ENCODE peak calls at places on chromosomes 7 and 10, in ten cellular contexts. E is HAP-1, X is adrenal gland, Y is fibroblast of lung, H is testis, M is heart right ventricle, Z is breast epithelium, U is kidney, L is MM.1S, O is A673. S is an unnamed sample.

GRCh38 chr7:131057524-131058065 is 270.1 kb upstream of the MKLN1 start:
- DNase-seq in E (no peak), X (no peak), Y (no peak), H (no peak), M (no peak), Z (no peak), U (no peak), L (peak; percentile 52), O (no peak), S (no peak)

GRCh38 chr7:20140278-20141058 is 76.7 kb downstream of the MACC1 start:
- DNase-seq in E (no peak), X (no peak), Y (no peak), H (no peak), M (no peak), Z (no peak), U (no peak), L (no peak), O (no peak), S (no peak)

GRCh38 chr7:26538683-26539082 is 247.0 kb downstream of the SNX10 start:
- DNase-seq in E (no peak), X (no peak), Y (no peak), H (no peak), M (no peak), Z (no peak), U (no peak), L (no peak), O (no peak), S (no peak)

GRCh38 chr10:19918800-19919199 is 102.6 kb downstream of the PLXDC2 start:
- DNase-seq in E (no peak), X (no peak), Y (peak; percentile 78), H (no peak), M (no peak), Z (no peak), U (no peak), L (no peak), O (peak; percentile 46), S (no peak)

GRCh38 chr10:23886355-23886754 is 322.6 kb upstream of the KIAA1217 start:
- DNase-seq in E (peak; percentile 6), X (no peak), Y (no peak), H (peak; percentile 15), M (no peak), Z (no peak), U (no peak), L (no peak), O (no peak), S (no peak)

GRCh38 chr10:60718891-60719290 is 59.4 kb upstream of the CDK1 start:
- DNase-seq in E (no peak), X (no peak), Y (peak; percentile 53), H (no peak), M (no peak), Z (no peak), U (no peak), L (no peak), O (no peak), S (no peak)

GRCh38 chr10:102597131-102597891 is 47.0 kb upstream of the TRIM8 start:
- DNase-seq in E (no peak), X (peak; percentile 59), Y (no peak), H (no peak), M (no peak), Z (no peak), U (no peak), L (no peak), O (no peak), S (no peak)

GRCh38 chr7:2577914-2578680 is 19.3 kb downstream of the IQCE start:
- DNase-seq in E (no peak), X (no peak), Y (no peak), H (no peak), M (no peak), Z (no peak), U (no peak), L (no peak), O (no peak), S (no peak)

GRCh38 chr10:121854809-121855445 is 72.9 kb downstream of the ATE1 start:
- DNase-seq in E (no peak), X (no peak), Y (no peak), H (no peak), M (no peak), Z (no peak), U (no peak), L (no peak), O (no peak), S (no peak)

GRCh38 chr10:44242091-44242490 is 142.8 kb downstream of the CXCL12 start:
- DNase-seq in E (no peak), X (no peak), Y (no peak), H (no peak), M (no peak), Z (no peak), U (no peak), L (no peak), O (no peak), S (no peak)

GRCh38 chr7:55074008-55074499 is 55.2 kb downstream of the EGFR start:
- DNase-seq in E (no peak), X (peak; percentile 43), Y (peak; percentile 85), H (no peak), M (no peak), Z (no peak), U (peak; percentile 89), L (peak; percentile 89), O (no peak), S (peak; percentile 34)
- H3K4me1 ChIP-seq in E (no peaks in the 10 kb centered on the region), X (peaks cover 20% of the 10 kb centered on the region), Y (peaks cover 28% of the 10 kb centered on the region), H (peaks cover 39% of the 10 kb centered on the region), M (peaks cover 9% of the 10 kb centered on the region), Z (no peaks in the 10 kb centered on the region), U (peaks cover 41% of the 10 kb centered on the region), L (peaks cover 5% of the 10 kb centered on the region), O (no peaks in the 10 kb centered on the region), S (peaks cover 63% of the 10 kb centered on the region)

GRCh38 chr10:62648941-62649340 is 155.6 kb upstream of the ADO start:
- DNase-seq in E (no peak), X (no peak), Y (no peak), H (no peak), M (no peak), Z (no peak), U (no peak), L (no peak), O (no peak), S (no peak)
- H3K4me1 ChIP-seq in E (no peaks in the 10 kb centered on the region), X (no peaks in the 10 kb centered on the region), Y (no peaks in the 10 kb centered on the region), H (no peaks in the 10 kb centered on the region), M (no peaks in the 10 kb centered on the region), Z (no peaks in the 10 kb centered on the region), U (no peaks in the 10 kb centered on the region), L (peaks cover 22% of the 10 kb centered on the region), O (no peaks in the 10 kb centered on the region), S (no peaks in the 10 kb centered on the region)

GRCh38 chr7:128902761-128903585 is 7.5 kb downstream of the KCP start:
- DNase-seq in E (no peak), X (no peak), Y (peak; percentile 50), H (no peak), M (no peak), Z (no peak), U (no peak), L (no peak), O (no peak), S (no peak)

GRCh38 chr7:128903621-128904361 is 6.7 kb downstream of the KCP start:
- DNase-seq in E (no peak), X (no peak), Y (no peak), H (no peak), M (no peak), Z (no peak), U (peak; percentile 81), L (no peak), O (no peak), S (no peak)

GRCh38 chr7:128895320-128895719 is 15.2 kb downstream of the KCP start:
- DNase-seq in E (no peak), X (no peak), Y (no peak), H (no peak), M (no peak), Z (no peak), U (no peak), L (no peak), O (no peak), S (no peak)

GRCh38 chr7:128900237-128900636 is 10.3 kb downstream of the KCP start:
- DNase-seq in E (no peak), X (no peak), Y (no peak), H (no peak), M (no peak), Z (no peak), U (no peak), L (no peak), O (no peak), S (no peak)

DNA sequence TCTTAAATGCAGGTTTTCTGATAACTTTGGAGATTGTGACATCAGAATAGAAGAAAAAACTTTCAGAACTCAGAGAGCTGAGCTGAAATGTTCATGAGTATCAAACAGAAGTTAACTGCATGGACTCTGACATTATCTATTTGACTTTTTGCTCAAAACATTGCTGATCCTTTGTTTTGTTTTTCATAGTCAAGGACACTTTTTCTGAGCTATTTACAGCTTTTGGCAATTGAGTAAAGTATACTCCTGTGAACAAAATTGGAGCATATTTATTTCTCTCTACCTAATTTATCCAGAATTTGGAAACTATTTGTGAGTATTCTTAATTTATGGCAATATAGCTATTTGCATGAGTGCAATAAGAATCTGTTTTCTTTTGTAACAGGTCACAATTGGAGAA is 11.1 kb downstream of the KCP start:
- DNase-seq in E (no peak), X (no peak), Y (peak; percentile 11), H (no peak), M (no peak), Z (no peak), U (no peak), L (no peak), O (no peak), S (no peak)
- H3K4me1 ChIP-seq in E (peaks cover 10% of the 10 kb centered on the region), X (no peaks in the 10 kb centered on the region), Y (no peaks in the 10 kb centered on the region), H (no peaks in the 10 kb centered on the region), M (no peaks in the 10 kb centered on the region), Z (no peaks in the 10 kb centered on the region), U (no peaks in the 10 kb centered on the region), L (peaks cover 2% of the 10 kb centered on the region), O (no peaks in the 10 kb centered on the region), S (no peaks in the 10 kb centered on the region)

GRCh38 chr10:14700551-14700950 is 74.1 kb downstream of the FAM107B start:
- DNase-seq in E (no peak), X (no peak), Y (no peak), H (no peak), M (no peak), Z (no peak), U (no peak), L (no peak), O (no peak), S (no peak)

GRCh38 chr10:14701466-14701865 is 73.2 kb downstream of the FAM107B start:
- DNase-seq in E (no peak), X (no peak), Y (no peak), H (no peak), M (no peak), Z (no peak), U (no peak), L (no peak), O (no peak), S (no peak)

GRCh38 chr10:14707441-14707840 is 67.3 kb downstream of the FAM107B start:
- DNase-seq in E (no peak), X (no peak), Y (no peak), H (no peak), M (no peak), Z (no peak), U (no peak), L (no peak), O (peak; percentile 16), S (no peak)

GRCh38 chr10:14705548-14706234 is 69.0 kb downstream of the FAM107B start:
- DNase-seq in E (no peak), X (no peak), Y (no peak), H (no peak), M (no peak), Z (no peak), U (no peak), L (no peak), O (no peak), S (no peak)

DNA sequence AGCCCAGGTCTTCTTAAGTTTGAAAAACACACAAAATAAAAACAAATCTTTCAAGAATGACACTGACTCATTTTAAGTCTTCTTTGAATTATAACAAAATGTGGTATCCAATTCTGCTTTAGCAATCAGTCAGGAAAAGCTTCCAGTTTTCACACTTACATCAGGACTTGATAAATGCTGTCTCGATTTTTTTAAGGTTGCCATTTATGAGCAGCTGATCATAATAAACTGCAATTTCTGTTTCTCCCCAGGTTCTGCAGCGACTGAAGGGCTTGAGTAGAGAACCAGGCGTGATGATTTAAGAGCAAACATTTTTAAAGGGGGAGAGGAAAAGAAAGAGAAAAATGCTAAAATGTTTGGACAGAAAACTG is 71.1 kb downstream of the FAM107B start:
- DNase-seq in E (no peak), X (no peak), Y (no peak), H (no peak), M (no peak), Z (no peak), U (no peak), L (no peak), O (no peak), S (no peak)
- H3K4me1 ChIP-seq in E (no peaks in the 10 kb centered on the region), X (peaks cover 4% of the 10 kb centered on the region), Y (peaks cover 4% of the 10 kb centered on the region), H (no peaks in the 10 kb centered on the region), M (no peaks in the 10 kb centered on the region), Z (no peaks in the 10 kb centered on the region), U (no peaks in the 10 kb centered on the region), L (peaks cover 4% of the 10 kb centered on the region), O (peaks cover 5% of the 10 kb centered on the region), S (no peaks in the 10 kb centered on the region)

S was measured in body of pancreas.